ENCODE peak calls at places on chromosomes 13 and 19, in seven cellular contexts. One of them, this sample, is unnamed.

GRCh38 chr19:21482863-21483276 is 22.5 kb upstream of the ZNF429 start:
- DNase-seq in bronchial epithelial cell: no peak
- DNase-seq in nephron progenitor cell: no peak
- DNase-seq in ACHN: no peak
- DNase-seq in NCI-H345: no peak
- DNase-seq in T follicular helper cell: peak
- DNase-seq in IMR-90: no peak
- DNase-seq in this sample: peak

GRCh38 chr13:35881360-35881759 is 249.8 kb downstream of the DCLK1 start:
- DNase-seq in IMR-90: peak
- DNase-seq in NCI-H345: peak
- DNase-seq in bronchial epithelial cell: no peak
- DNase-seq in nephron progenitor cell: no peak
- DNase-seq in ACHN: no peak
- DNase-seq in T follicular helper cell: no peak
- DNase-seq in this sample: no peak

GRCh38 chr13:33265607-33266006 is 19.9 kb downstream of the STARD13 start:
- DNase-seq in ACHN: no peak
- DNase-seq in bronchial epithelial cell: no peak
- DNase-seq in nephron progenitor cell: no peak
- DNase-seq in IMR-90: no peak
- DNase-seq in NCI-H345: no peak
- DNase-seq in T follicular helper cell: no peak
- DNase-seq in this sample: no peak

GRCh38 chr19:1258707-1259205 is 10.4 kb downstream of the MIDN start:
- DNase-seq in ACHN: no peak
- DNase-seq in bronchial epithelial cell: peak
- DNase-seq in T follicular helper cell: no peak
- DNase-seq in NCI-H345: no peak
- DNase-seq in IMR-90: no peak
- DNase-seq in nephron progenitor cell: no peak
- DNase-seq in this sample: no peak

GRCh38 chr19:45076029-45076850 is at the start of gene ZNF296:
- DNase-seq in NCI-H345: peak
- DNase-seq in ACHN: peak
- DNase-seq in T follicular helper cell: peak
- DNase-seq in IMR-90: no peak
- DNase-seq in bronchial epithelial cell: peak
- DNase-seq in nephron progenitor cell: peak
- DNase-seq in this sample: peak

GRCh38 chr19:16106121-16106520 is 5.6 kb upstream of the RAB8A start:
- DNase-seq in NCI-H345: no peak
- DNase-seq in IMR-90: peak
- DNase-seq in T follicular helper cell: no peak
- DNase-seq in bronchial epithelial cell: peak
- DNase-seq in ACHN: no peak
- DNase-seq in nephron progenitor cell: no peak
- DNase-seq in this sample: no peak

GRCh38 chr13:109610517-109610916 is 175.9 kb downstream of the IRS2 start:
- DNase-seq in NCI-H345: no peak
- DNase-seq in bronchial epithelial cell: peak
- DNase-seq in IMR-90: no peak
- DNase-seq in T follicular helper cell: peak
- DNase-seq in nephron progenitor cell: peak
- DNase-seq in ACHN: peak
- DNase-seq in this sample: peak

GRCh38 chr19:13744179-13744578 is 20.1 kb upstream of the MRI1 start:
- DNase-seq in NCI-H345: no peak
- DNase-seq in ACHN: no peak
- DNase-seq in bronchial epithelial cell: no peak
- DNase-seq in nephron progenitor cell: no peak
- DNase-seq in IMR-90: no peak
- DNase-seq in T follicular helper cell: no peak
- DNase-seq in this sample: no peak

GRCh38 chr13:20388184-20388583 is 137.5 kb downstream of the CRYL1 start:
- DNase-seq in NCI-H345: no peak
- DNase-seq in bronchial epithelial cell: no peak
- DNase-seq in T follicular helper cell: no peak
- DNase-seq in nephron progenitor cell: no peak
- DNase-seq in ACHN: no peak
- DNase-seq in IMR-90: no peak
- DNase-seq in this sample: no peak

GRCh38 chr13:23610966-23611486 is 40.8 kb downstream of the TNFRSF19 start:
- DNase-seq in ACHN: no peak
- DNase-seq in bronchial epithelial cell: no peak
- DNase-seq in NCI-H345: no peak
- DNase-seq in T follicular helper cell: no peak
- DNase-seq in nephron progenitor cell: no peak
- DNase-seq in IMR-90: peak
- DNase-seq in this sample: no peak

GRCh38 chr19:33473644-33474305 is 47.8 kb downstream of the PEPD start:
- DNase-seq in NCI-H345: no peak
- DNase-seq in nephron progenitor cell: no peak
- DNase-seq in ACHN: no peak
- DNase-seq in IMR-90: peak
- DNase-seq in T follicular helper cell: no peak
- DNase-seq in bronchial epithelial cell: no peak
- DNase-seq in this sample: no peak

GRCh38 chr13:87999141-87999765 is 328.1 kb downstream of the SLITRK5 start:
- DNase-seq in NCI-H345: no peak
- DNase-seq in ACHN: peak
- DNase-seq in bronchial epithelial cell: peak
- DNase-seq in IMR-90: peak
- DNase-seq in nephron progenitor cell: no peak
- DNase-seq in T follicular helper cell: no peak
- DNase-seq in this sample: no peak

GRCh38 chr19:15441317-15441716 is 8.4 kb downstream of the WIZ start:
- DNase-seq in bronchial epithelial cell: no peak
- DNase-seq in NCI-H345: no peak
- DNase-seq in T follicular helper cell: no peak
- DNase-seq in ACHN: no peak
- DNase-seq in nephron progenitor cell: no peak
- DNase-seq in IMR-90: no peak
- DNase-seq in this sample: no peak

GRCh38 chr13:41547253-41548000 is 90.1 kb downstream of the RGCC start:
- DNase-seq in NCI-H345: no peak
- DNase-seq in bronchial epithelial cell: peak
- DNase-seq in T follicular helper cell: no peak
- DNase-seq in ACHN: no peak
- DNase-seq in IMR-90: no peak
- DNase-seq in nephron progenitor cell: peak
- DNase-seq in this sample: no peak

GRCh38 chr13:20400774-20401173 is 124.9 kb downstream of the CRYL1 start:
- DNase-seq in ACHN: no peak
- DNase-seq in nephron progenitor cell: no peak
- DNase-seq in bronchial epithelial cell: peak
- DNase-seq in IMR-90: peak
- DNase-seq in T follicular helper cell: no peak
- DNase-seq in NCI-H345: no peak
- DNase-seq in this sample: no peak

GRCh38 chr19:2365201-2365970 is 5.3 kb downstream of the TMPRSS9 start:
- DNase-seq in ACHN: no peak
- DNase-seq in IMR-90: no peak
- DNase-seq in T follicular helper cell: no peak
- DNase-seq in nephron progenitor cell: no peak
- DNase-seq in NCI-H345: no peak
- DNase-seq in bronchial epithelial cell: no peak
- DNase-seq in this sample: no peak

GRCh38 chr19:7742991-7743390 is 4.3 kb downstream of the CD209 start:
- DNase-seq in IMR-90: no peak
- DNase-seq in ACHN: no peak
- DNase-seq in T follicular helper cell: no peak
- DNase-seq in nephron progenitor cell: no peak
- DNase-seq in bronchial epithelial cell: no peak
- DNase-seq in NCI-H345: no peak
- DNase-seq in this sample: no peak

GRCh38 chr19:49635530-49636229 is 4.3 kb downstream of the RRAS start:
- DNase-seq in ACHN: peak
- DNase-seq in T follicular helper cell: no peak
- DNase-seq in NCI-H345: no peak
- DNase-seq in IMR-90: peak
- DNase-seq in bronchial epithelial cell: no peak
- DNase-seq in nephron progenitor cell: no peak
- DNase-seq in this sample: no peak

GRCh38 chr19:54041969-54042606 is 21.6 kb downstream of the VSTM1 start:
- DNase-seq in T follicular helper cell: no peak
- DNase-seq in ACHN: peak
- DNase-seq in IMR-90: no peak
- DNase-seq in bronchial epithelial cell: no peak
- DNase-seq in NCI-H345: no peak
- DNase-seq in nephron progenitor cell: no peak
- DNase-seq in this sample: no peak

GRCh38 chr19:45250216-45250831 is 747 bp upstream of the MARK4 start:
- DNase-seq in ACHN: no peak
- DNase-seq in IMR-90: no peak
- DNase-seq in NCI-H345: no peak
- DNase-seq in nephron progenitor cell: peak
- DNase-seq in T follicular helper cell: no peak
- DNase-seq in bronchial epithelial cell: peak
- DNase-seq in this sample: no peak

GRCh38 chr13:99086149-99086868 is 108.4 kb upstream of the DOCK9 start:
- DNase-seq in bronchial epithelial cell: peak
- DNase-seq in nephron progenitor cell: peak
- DNase-seq in ACHN: peak
- DNase-seq in IMR-90: peak
- DNase-seq in NCI-H345: peak
- DNase-seq in T follicular helper cell: peak
- DNase-seq in this sample: peak

GRCh38 chr19:41225238-41226052 is 6.4 kb downstream of the AXL start:
- DNase-seq in nephron progenitor cell: no peak
- DNase-seq in T follicular helper cell: peak
- DNase-seq in bronchial epithelial cell: peak
- DNase-seq in ACHN: peak
- DNase-seq in NCI-H345: no peak
- DNase-seq in IMR-90: peak
- DNase-seq in this sample: no peak

GRCh38 chr19:45499196-45500180 is 1.2 kb downstream of the PPM1N start:
- DNase-seq in T follicular helper cell: peak
- DNase-seq in NCI-H345: peak
- DNase-seq in nephron progenitor cell: peak
- DNase-seq in bronchial epithelial cell: peak
- DNase-seq in ACHN: no peak
- DNase-seq in IMR-90: no peak
- DNase-seq in this sample: no peak

GRCh38 chr13:27962128-27962841 is 6.8 kb downstream of the CDX2 start:
- DNase-seq in NCI-H345: no peak
- DNase-seq in nephron progenitor cell: peak
- DNase-seq in ACHN: no peak
- DNase-seq in T follicular helper cell: no peak
- DNase-seq in IMR-90: no peak
- DNase-seq in bronchial epithelial cell: no peak
- DNase-seq in this sample: no peak

GRCh38 chr13:114099918-114100445 is 32.4 kb downstream of the RASA3 start:
- DNase-seq in T follicular helper cell: no peak
- DNase-seq in ACHN: no peak
- DNase-seq in NCI-H345: peak
- DNase-seq in nephron progenitor cell: peak
- DNase-seq in bronchial epithelial cell: peak
- DNase-seq in IMR-90: peak
- DNase-seq in this sample: no peak

GRCh38 chr19:18020212-18021067 is 12.5 kb downstream of the ARRDC2 start:
- DNase-seq in T follicular helper cell: no peak
- DNase-seq in IMR-90: peak
- DNase-seq in NCI-H345: no peak
- DNase-seq in bronchial epithelial cell: no peak
- DNase-seq in nephron progenitor cell: no peak
- DNase-seq in ACHN: no peak
- DNase-seq in this sample: no peak

GRCh38 chr13:48393030-48393697 is 19.7 kb downstream of the LPAR6 start:
- DNase-seq in NCI-H345: no peak
- DNase-seq in T follicular helper cell: no peak
- DNase-seq in IMR-90: no peak
- DNase-seq in ACHN: no peak
- DNase-seq in nephron progenitor cell: no peak
- DNase-seq in bronchial epithelial cell: no peak
- DNase-seq in this sample: no peak

GRCh38 chr13:112771877-112772538 is 82.2 kb downstream of the ATP11A start:
- DNase-seq in bronchial epithelial cell: no peak
- DNase-seq in NCI-H345: no peak
- DNase-seq in IMR-90: no peak
- DNase-seq in T follicular helper cell: no peak
- DNase-seq in nephron progenitor cell: no peak
- DNase-seq in ACHN: no peak
- DNase-seq in this sample: no peak

GRCh38 chr13:20815469-20815868 is 41.7 kb upstream of the EEF1AKMT1 start:
- DNase-seq in NCI-H345: no peak
- DNase-seq in bronchial epithelial cell: peak
- DNase-seq in nephron progenitor cell: no peak
- DNase-seq in T follicular helper cell: no peak
- DNase-seq in ACHN: no peak
- DNase-seq in IMR-90: peak
- DNase-seq in this sample: no peak

GRCh38 chr13:103730407-103730806 is 664.2 kb upstream of the SLC10A2 start:
- DNase-seq in NCI-H345: no peak
- DNase-seq in nephron progenitor cell: no peak
- DNase-seq in bronchial epithelial cell: no peak
- DNase-seq in IMR-90: no peak
- DNase-seq in ACHN: no peak
- DNase-seq in T follicular helper cell: no peak
- DNase-seq in this sample: no peak

GRCh38 chr13:42497798-42498197 is 76.2 kb upstream of the TNFSF11 start:
- DNase-seq in NCI-H345: no peak
- DNase-seq in ACHN: peak
- DNase-seq in bronchial epithelial cell: peak
- DNase-seq in T follicular helper cell: no peak
- DNase-seq in IMR-90: peak
- DNase-seq in nephron progenitor cell: no peak
- DNase-seq in this sample: peak

GRCh38 chr13:85969331-85969730 is 170.1 kb upstream of the SLITRK6 start:
- DNase-seq in NCI-H345: no peak
- DNase-seq in ACHN: no peak
- DNase-seq in nephron progenitor cell: no peak
- DNase-seq in bronchial epithelial cell: no peak
- DNase-seq in IMR-90: no peak
- DNase-seq in T follicular helper cell: no peak
- DNase-seq in this sample: no peak

GRCh38 chr19:8262431-8262830 is 45.7 kb downstream of the CD320 start:
- DNase-seq in ACHN: no peak
- DNase-seq in nephron progenitor cell: no peak
- DNase-seq in NCI-H345: no peak
- DNase-seq in bronchial epithelial cell: no peak
- DNase-seq in T follicular helper cell: no peak
- DNase-seq in IMR-90: no peak
- DNase-seq in this sample: no peak

This sample was measured in GM12891.